ENCODE peak calls at places on chromosomes 4 and X, in six cellular contexts. C, N, Y, T, G and I are unnamed samples. For H3K4me1 and H3K27me3, the result is how much of the 10 kb centered on the place peaks cover.

GRCh38 chrX:123487226-123487625 is 245.6 kb downstream of the THOC2 start:
- DNase-seq in C (no peak), N (no peak), Y (no peak), T (peak), G (no peak), I (no peak)

GRCh38 chrX:52410439-52411394 is 41.9 kb downstream of the XAGE2 start:
- DNase-seq in C (no peak), N (no peak), Y (no peak), T (no peak), G (no peak), I (no peak)

GRCh38 chr4:151692821-151693504 is 67.8 kb downstream of the GATB start:
- DNase-seq in C (no peak), N (no peak), Y (no peak), T (no peak), G (no peak), I (no peak)

GRCh38 chr4:56424697-56425514 is 10.5 kb downstream of the PPAT start:
- DNase-seq in C (no peak), N (peak), Y (no peak), T (peak), G (no peak), I (no peak)

GRCh38 chr4:100754741-100755140 is 236.9 kb upstream of the EMCN start:
- DNase-seq in C (no peak), N (no peak), Y (no peak), T (no peak), G (no peak), I (no peak)

GRCh38 chrX:152656087-152656486 is 18.4 kb downstream of the GABRQ start:
- DNase-seq in C (no peak), N (no peak), Y (no peak), T (no peak), G (no peak), I (no peak)

GRCh38 chr4:176478076-176478475 is 158.3 kb downstream of the SPCS3 start:
- DNase-seq in C (no peak), N (no peak), Y (no peak), T (peak), G (no peak), I (no peak)

GRCh38 chrX:129843209-129843458 is 552 bp downstream of the ZDHHC9 start:
- DNase-seq in C (no peak), N (peak), Y (no peak), T (no peak), G (no peak), I (no peak)

DNA sequence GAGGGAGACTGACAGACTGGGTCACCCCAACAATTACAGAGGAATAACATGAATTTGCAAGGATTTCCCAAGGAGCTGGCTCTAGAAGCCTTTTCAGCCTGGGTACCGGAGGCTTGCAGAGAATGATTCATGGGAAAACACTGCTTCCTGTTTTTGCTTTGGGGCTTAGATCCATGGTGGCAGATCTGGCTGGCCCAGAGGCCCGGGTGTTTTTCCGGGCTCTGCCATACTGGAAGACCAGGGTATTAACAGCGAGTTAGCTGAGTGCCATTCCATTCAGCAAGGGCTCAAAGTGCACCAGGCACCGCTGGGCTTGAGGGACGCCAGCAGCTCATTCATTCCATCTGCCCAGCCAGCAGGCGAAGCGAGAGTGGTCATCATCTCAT is 1.3 kb downstream of the WDR1 start:
- DNase-seq in C (no peak), N (peak), Y (no peak), T (peak), G (no peak), I (no peak)
- H3K4me1 ChIP-seq in C (under half), N (under half), Y (half or more), T (under half), G (under half), I (half or more)

GRCh38 chr4:75490155-75490554 is 24.0 kb downstream of the RCHY1 start:
- DNase-seq in C (no peak), N (peak), Y (no peak), T (peak), G (no peak), I (no peak)

DNA sequence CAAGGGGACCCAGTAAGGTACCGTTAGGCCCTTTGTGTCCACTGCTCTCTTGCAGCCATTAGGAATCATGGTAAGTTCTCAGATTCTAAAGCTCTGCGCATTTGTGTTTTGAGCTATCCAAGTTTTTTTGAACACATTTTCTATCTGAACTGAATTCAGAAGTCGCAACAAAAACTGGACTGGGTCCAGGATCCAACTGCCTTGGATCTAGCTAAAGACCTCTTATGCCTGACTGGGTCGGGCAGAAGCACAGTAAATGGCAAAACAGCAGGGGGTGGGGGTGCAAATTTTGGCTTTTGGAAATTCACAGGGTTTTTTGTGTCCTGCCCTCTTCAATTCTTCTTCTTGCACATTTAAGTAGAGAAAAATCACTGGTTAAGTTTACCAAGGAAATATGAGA is 30.0 kb downstream of the RCHY1 start:
- DNase-seq in C (no peak), N (no peak), Y (no peak), T (no peak), G (no peak), I (no peak)
- H3K27me3 ChIP-seq in C (under half), N (under half), Y (under half), T (under half), G (under half), I (under half)

GRCh38 chr4:2804449-2804972 is 11.6 kb downstream of the SH3BP2 start:
- DNase-seq in C (no peak), N (no peak), Y (peak), T (no peak), G (no peak), I (peak)
- H3K4me1 ChIP-seq in C (half or more), N (under half), Y (under half), T (under half), G (half or more), I (half or more)

GRCh38 chrX:49848275-49848674 is 19.2 kb downstream of the PAGE4 start:
- DNase-seq in C (no peak), N (no peak), Y (no peak), T (no peak), G (no peak), I (no peak)
- H3K27me3 ChIP-seq in C (under half), N (under half), Y (under half), T (under half), G (under half), I (under half)

GRCh38 chr4:13543091-13543581 is 1.2 kb downstream of the NKX3-2 start:
- DNase-seq in C (no peak), N (no peak), Y (no peak), T (no peak), G (no peak), I (no peak)

GRCh38 chr4:13543648-13544555 is at the start of gene NKX3-2:
- DNase-seq in C (no peak), N (peak), Y (no peak), T (peak), G (no peak), I (no peak)

GRCh38 chr4:13546374-13546854 is 2.1 kb upstream of the NKX3-2 start:
- DNase-seq in C (no peak), N (no peak), Y (no peak), T (no peak), G (no peak), I (no peak)

GRCh38 chr4:13545394-13545808 is 1.1 kb upstream of the NKX3-2 start:
- DNase-seq in C (no peak), N (no peak), Y (no peak), T (no peak), G (no peak), I (no peak)

DNA sequence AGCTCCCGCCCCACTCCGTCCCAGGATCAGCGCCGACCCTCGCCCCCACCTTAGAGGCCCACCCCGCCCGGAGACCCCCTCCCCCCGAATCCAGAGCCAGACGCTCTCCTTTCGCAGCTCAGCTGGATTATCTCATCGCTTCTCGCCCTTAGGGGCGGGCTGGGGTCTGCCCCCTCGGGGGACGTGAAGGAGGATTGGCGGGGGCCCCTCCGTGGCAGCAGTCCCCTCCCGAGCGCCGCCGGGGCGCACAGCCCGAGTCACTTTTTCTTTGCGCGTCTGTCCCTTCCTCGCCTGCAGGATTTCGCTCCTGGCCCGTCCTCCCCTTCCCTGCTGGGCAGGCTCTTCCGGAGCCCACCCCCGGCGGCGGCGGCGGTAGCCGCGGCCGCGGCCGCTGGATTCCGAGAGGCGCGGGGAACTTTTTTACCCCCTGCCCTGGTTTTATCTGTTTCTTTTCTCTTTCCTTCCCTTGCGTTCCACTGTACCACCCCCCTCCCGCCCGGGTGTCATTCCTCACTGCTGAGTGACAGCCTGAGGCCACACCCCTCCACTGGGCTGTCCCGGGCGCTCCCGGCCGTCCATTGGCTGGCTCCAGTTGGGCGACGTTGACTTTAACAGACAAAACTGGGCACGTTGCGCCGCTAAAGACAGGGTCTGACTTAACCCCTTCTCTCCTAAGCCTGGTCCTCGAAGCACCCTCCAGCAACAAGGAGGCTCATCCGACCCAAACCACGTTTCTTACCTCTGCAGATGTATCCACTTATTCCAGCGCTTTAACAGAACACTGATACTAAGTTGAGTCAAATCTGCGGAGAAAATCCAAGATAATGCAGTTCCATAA is 467 bp upstream of the NKX3-2 start:
- DNase-seq in C (no peak), N (peak), Y (no peak), T (peak), G (peak), I (no peak)
- H3K4me1 ChIP-seq in C (under half), N (under half), Y (under half), T (under half), G (under half), I (half or more)

DNA sequence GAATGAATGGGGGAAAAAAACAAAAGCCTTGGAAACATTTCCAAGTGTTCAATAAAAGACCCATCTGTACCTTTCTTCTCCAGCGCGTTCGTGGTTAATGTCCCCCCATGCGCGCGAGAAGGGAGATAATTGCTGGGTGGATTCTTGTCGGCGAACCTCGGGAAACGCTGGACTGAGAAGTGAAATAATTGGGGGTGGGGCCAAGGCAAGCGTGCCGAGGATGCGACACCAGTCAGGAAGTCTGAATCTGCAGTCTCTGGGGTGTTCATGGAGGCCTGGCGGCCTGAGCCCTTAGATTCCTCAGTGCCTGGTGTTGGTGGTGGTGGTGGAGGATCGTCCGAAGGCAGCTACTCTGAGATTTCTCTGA is 5.3 kb upstream of the ARX start:
- DNase-seq in C (no peak), N (no peak), Y (no peak), T (no peak), G (no peak), I (no peak)
- H3K27me3 ChIP-seq in C (under half), N (half or more), Y (under half), T (half or more), G (under half), I (half or more)